ENCODE peak calls at places on chromosome 15, in six cellular contexts. T, W, S, R, C and Z are unnamed samples.

GRCh38 chr15:80730931-80731330 is 35.8 kb downstream of the ABHD17C start:
- DNase-seq in T (no peak), W (no peak), S (no peak), R (no peak), C (no peak), Z (no peak)

GRCh38 chr15:101615986-101616848 is 36.0 kb downstream of the TM2D3 start:
- DNase-seq in T (no peak), W (peak), S (peak), R (no peak), C (peak), Z (no peak)

GRCh38 chr15:55791576-55792400 is 48.8 kb upstream of the PRTG start:
- DNase-seq in T (peak), W (peak), S (no peak), R (no peak), C (no peak), Z (no peak)

GRCh38 chr15:28125673-28126651 is 26.8 kb upstream of the OCA2 start:
- DNase-seq in T (no peak), W (peak), S (no peak), R (no peak), C (peak), Z (no peak)

GRCh38 chr15:93762051-93762450 is 469.3 kb upstream of the MCTP2 start:
- DNase-seq in T (no peak), W (no peak), S (no peak), R (no peak), C (no peak), Z (no peak)

GRCh38 chr15:88454867-88455810 is 12.0 kb downstream of the MRPL46 start:
- DNase-seq in T (peak), W (peak), S (peak), R (peak), C (peak), Z (peak)

GRCh38 chr15:69559440-69560215 is 107.0 kb downstream of the RPLP1 start:
- DNase-seq in T (no peak), W (no peak), S (no peak), R (no peak), C (no peak), Z (no peak)

GRCh38 chr15:77702211-77702957 is 69.7 kb upstream of the LINGO1 start:
- DNase-seq in T (no peak), W (peak), S (peak), R (no peak), C (peak), Z (no peak)

GRCh38 chr15:36951747-36952247 is 148.6 kb downstream of the MEIS2 start:
- DNase-seq in T (peak), W (peak), S (no peak), R (no peak), C (peak), Z (no peak)

GRCh38 chr15:33670567-33670966 is 297.7 kb upstream of the CHRM5 start:
- DNase-seq in T (no peak), W (no peak), S (no peak), R (no peak), C (no peak), Z (no peak)

GRCh38 chr15:66489179-66489791 is 8.3 kb downstream of the SNAPC5 start:
- DNase-seq in T (no peak), W (no peak), S (no peak), R (no peak), C (no peak), Z (no peak)

GRCh38 chr15:93716615-93717221 is 514.6 kb upstream of the MCTP2 start:
- DNase-seq in T (no peak), W (no peak), S (no peak), R (no peak), C (no peak), Z (no peak)

GRCh38 chr15:69713726-69714559 is 261.3 kb downstream of the RPLP1 start:
- DNase-seq in T (no peak), W (peak), S (no peak), R (no peak), C (no peak), Z (no peak)

GRCh38 chr15:78949461-78949860 is 4.6 kb upstream of the CTSH start:
- DNase-seq in T (no peak), W (no peak), S (no peak), R (no peak), C (no peak), Z (no peak)

GRCh38 chr15:68729789-68730201 is 90.9 kb downstream of the ANP32A start:
- DNase-seq in T (no peak), W (no peak), S (no peak), R (no peak), C (no peak), Z (no peak)

GRCh38 chr15:32840481-32841245 is 122.9 kb downstream of the GREM1 start:
- DNase-seq in T (no peak), W (no peak), S (no peak), R (no peak), C (no peak), Z (no peak)

GRCh38 chr15:90870354-90871096 is 2.1 kb downstream of the FURIN start:
- DNase-seq in T (no peak), W (peak), S (no peak), R (no peak), C (no peak), Z (no peak)

GRCh38 chr15:99605990-99606389 is 40.2 kb downstream of the MEF2A start:
- DNase-seq in T (no peak), W (peak), S (no peak), R (no peak), C (no peak), Z (no peak)

GRCh38 chr15:40918799-40919392 is 10.2 kb upstream of the DLL4 start:
- DNase-seq in T (no peak), W (no peak), S (no peak), R (no peak), C (no peak), Z (no peak)

GRCh38 chr15:31887246-31887645 is 143.1 kb upstream of the CHRNA7 start:
- DNase-seq in T (no peak), W (no peak), S (peak), R (no peak), C (peak), Z (no peak)

GRCh38 chr15:87902772-87903388 is 353.7 kb downstream of the NTRK3 start:
- DNase-seq in T (no peak), W (no peak), S (no peak), R (no peak), C (no peak), Z (no peak)

GRCh38 chr15:89143503-89144162 is 55.4 kb downstream of the ABHD2 start:
- DNase-seq in T (no peak), W (peak), S (no peak), R (no peak), C (no peak), Z (no peak)

GRCh38 chr15:99424978-99425665 is 140.7 kb upstream of the MEF2A start:
- DNase-seq in T (peak), W (peak), S (no peak), R (no peak), C (no peak), Z (no peak)

GRCh38 chr15:89401636-89402252 is 67.1 kb upstream of the POLG start:
- DNase-seq in T (no peak), W (peak), S (no peak), R (no peak), C (no peak), Z (no peak)

GRCh38 chr15:89034305-89034704 is 54.0 kb upstream of the ABHD2 start:
- DNase-seq in T (no peak), W (no peak), S (no peak), R (no peak), C (no peak), Z (no peak)

GRCh38 chr15:61112231-61112630 is 116.9 kb downstream of the RORA start:
- DNase-seq in T (no peak), W (no peak), S (peak), R (no peak), C (peak), Z (no peak)

GRCh38 chr15:64917211-64917610 is 5.5 kb downstream of the ANKDD1A start:
- DNase-seq in T (no peak), W (no peak), S (no peak), R (no peak), C (no peak), Z (no peak)

GRCh38 chr15:29938701-29939340 is 116.6 kb upstream of the TJP1 start:
- DNase-seq in T (no peak), W (no peak), S (no peak), R (no peak), C (peak), Z (no peak)
- TF ChIP-seq CTCF in T (no peak), W (peak), S (no peak), R (peak), C (peak), Z (peak)

DNA sequence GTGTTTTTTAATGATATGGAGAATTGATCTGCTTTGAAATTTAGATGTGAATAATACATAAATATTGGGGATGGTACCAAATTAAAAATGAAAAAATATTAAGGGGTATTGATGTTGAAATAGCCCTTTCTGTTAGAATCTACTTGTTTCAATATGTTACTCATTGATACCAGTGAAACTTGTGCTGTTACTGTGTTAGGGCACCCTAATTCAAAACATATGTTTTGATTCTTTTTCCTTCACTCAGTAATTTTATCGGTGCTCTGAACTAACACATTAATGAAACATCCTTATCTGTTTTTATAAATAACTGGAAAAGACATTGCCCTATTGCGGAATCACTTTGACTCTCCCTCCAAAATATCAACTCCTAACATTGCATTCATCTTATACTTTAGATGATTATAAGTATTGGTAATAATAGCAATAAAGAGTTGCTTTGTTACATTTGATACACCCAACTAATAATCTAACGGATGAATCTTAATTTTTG is 52.0 kb upstream of the CCNB2 start:
- DNase-seq in T (no peak), W (no peak), S (no peak), R (no peak), C (no peak), Z (no peak)
- TF ChIP-seq CTCF in T (no peak), W (no peak), S (no peak), R (no peak), C (no peak), Z (no peak)

DNA sequence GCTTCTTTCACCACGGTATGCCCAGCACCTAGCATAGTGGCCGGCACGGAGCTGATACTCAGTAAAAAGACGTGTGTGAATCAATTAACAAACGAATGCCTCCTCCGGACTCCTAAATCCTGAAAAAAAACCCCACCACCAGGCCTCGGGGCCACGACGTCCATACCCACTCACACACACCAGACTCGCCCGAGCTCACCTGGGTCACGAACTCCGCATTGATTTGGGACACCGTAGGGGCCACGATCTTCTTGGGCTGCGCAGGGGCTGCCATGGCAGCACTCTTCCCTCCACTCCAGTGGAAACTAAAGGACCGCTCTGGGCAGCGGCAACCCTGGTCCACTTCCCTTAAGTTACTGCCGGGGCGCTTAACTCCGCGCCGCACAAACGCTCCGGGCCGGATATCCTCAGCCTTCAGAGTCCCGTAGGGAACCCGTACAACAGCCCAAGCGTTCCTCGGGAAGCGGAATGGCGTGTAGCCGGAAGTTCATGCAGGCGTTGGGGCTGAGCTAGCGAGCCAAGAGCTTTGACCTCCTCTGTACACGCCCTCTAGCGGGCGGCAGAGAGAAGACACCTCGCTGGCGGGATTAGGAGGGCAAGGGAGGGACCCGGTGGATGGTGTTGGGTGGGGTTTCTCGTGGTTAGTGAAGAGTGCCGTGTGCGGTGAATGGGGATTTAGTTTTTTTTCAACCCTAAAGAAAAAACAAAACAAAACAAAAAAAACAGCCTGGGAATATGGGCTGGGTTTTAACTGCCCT is at the start of gene AQR:
- DNase-seq in T (peak), W (peak), S (peak), R (peak), C (peak), Z (peak)
- TF ChIP-seq CTCF in T (peak), W (peak), S (peak), R (peak), C (peak), Z (peak)

DNA sequence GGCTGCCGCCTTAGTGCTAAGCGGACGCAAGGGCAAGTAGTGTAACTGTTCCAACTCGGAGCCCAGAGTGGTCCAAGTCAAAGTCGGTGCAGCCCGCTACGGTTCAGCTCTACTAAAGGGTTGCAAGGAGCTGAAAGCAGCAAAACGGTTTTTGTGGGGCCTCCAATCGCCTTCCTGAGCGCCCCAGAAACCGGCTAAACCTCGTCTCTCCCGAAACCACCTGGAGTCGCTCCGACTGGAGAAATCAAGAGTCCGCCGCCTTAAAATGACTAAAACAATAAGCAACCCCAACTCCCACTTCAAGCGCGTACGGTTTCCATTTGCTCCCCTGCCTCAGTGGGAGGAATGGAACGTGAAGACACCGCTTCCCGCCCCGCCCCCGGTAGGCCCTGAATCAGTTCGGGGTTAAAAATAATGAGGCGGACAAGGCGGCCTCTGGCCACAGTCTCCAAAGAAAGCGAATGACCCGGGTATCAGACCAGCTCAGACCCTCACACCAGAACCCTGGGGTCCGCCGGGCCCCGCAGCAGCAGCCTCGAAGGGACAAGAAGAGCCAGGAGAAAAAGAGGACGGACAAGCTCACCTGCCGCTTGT is 400 bp downstream of the SEC11A start:
- DNase-seq in T (no peak), W (peak), S (no peak), R (no peak), C (peak), Z (peak)
- TF ChIP-seq CTCF in T (no peak), W (no peak), S (no peak), R (no peak), C (no peak), Z (no peak)

GRCh38 chr15:58361291-58361759 is 70.5 kb upstream of the LIPC start:
- DNase-seq in T (peak), W (no peak), S (no peak), R (no peak), C (no peak), Z (no peak)
- TF ChIP-seq CTCF in T (no peak), W (no peak), S (no peak), R (no peak), C (no peak), Z (no peak)